ENCODE peak calls at places on chromosomes 5 and 9, in four cellular contexts. One of them, this sample, is unnamed.

GRCh38 chr5:102715405-102715804 is 39.7 kb upstream of the PAM start:
- DNase-seq in body of pancreas: no peak
- DNase-seq in dorsolateral prefrontal cortex: no peak
- DNase-seq in ovary: no peak
- DNase-seq in this sample: peak

GRCh38 chr9:125655691-125656410 is 51.2 kb downstream of the MAPKAP1 start:
- DNase-seq in body of pancreas: no peak
- DNase-seq in dorsolateral prefrontal cortex: no peak
- DNase-seq in ovary: no peak
- DNase-seq in this sample: no peak

GRCh38 chr5:74120585-74120984 is 494.6 kb downstream of the ARHGEF28 start:
- DNase-seq in body of pancreas: no peak
- DNase-seq in dorsolateral prefrontal cortex: no peak
- DNase-seq in ovary: no peak
- DNase-seq in this sample: no peak

GRCh38 chr5:151074557-151074956 is 6.3 kb downstream of the TNIP1 start:
- DNase-seq in body of pancreas: no peak
- DNase-seq in dorsolateral prefrontal cortex: no peak
- DNase-seq in ovary: no peak
- DNase-seq in this sample: no peak

GRCh38 chr5:157308826-157309465 is 43.0 kb downstream of the CYFIP2 start:
- DNase-seq in body of pancreas: no peak
- DNase-seq in dorsolateral prefrontal cortex: no peak
- DNase-seq in ovary: no peak
- DNase-seq in this sample: peak

GRCh38 chr5:106454651-106455415 is 1215.9 kb downstream of the EFNA5 start:
- DNase-seq in body of pancreas: no peak
- DNase-seq in dorsolateral prefrontal cortex: no peak
- DNase-seq in ovary: no peak
- DNase-seq in this sample: peak

GRCh38 chr5:132419517-132420468 is 50.3 kb downstream of the SLC22A5 start:
- DNase-seq in body of pancreas: peak
- DNase-seq in dorsolateral prefrontal cortex: peak
- DNase-seq in ovary: peak
- DNase-seq in this sample: peak

GRCh38 chr5:181189363-181189961 is 15.5 kb downstream of the TRIM7 start:
- DNase-seq in body of pancreas: peak
- DNase-seq in dorsolateral prefrontal cortex: peak
- DNase-seq in ovary: peak
- DNase-seq in this sample: no peak

GRCh38 chr9:105216440-105217178 is 27.8 kb upstream of the SLC44A1 start:
- DNase-seq in body of pancreas: no peak
- DNase-seq in dorsolateral prefrontal cortex: peak
- DNase-seq in ovary: no peak
- DNase-seq in this sample: no peak

GRCh38 chr5:582936-583635 is 29.1 kb upstream of the CEP72 start:
- DNase-seq in body of pancreas: no peak
- DNase-seq in dorsolateral prefrontal cortex: no peak
- DNase-seq in ovary: no peak
- DNase-seq in this sample: no peak

GRCh38 chr9:121824651-121825480 is 173.4 kb downstream of the DAB2IP start:
- DNase-seq in body of pancreas: no peak
- DNase-seq in dorsolateral prefrontal cortex: no peak
- DNase-seq in ovary: no peak
- DNase-seq in this sample: no peak

GRCh38 chr9:92980085-92980745 is 32.9 kb downstream of the FGD3 start:
- DNase-seq in body of pancreas: no peak
- DNase-seq in dorsolateral prefrontal cortex: no peak
- DNase-seq in ovary: no peak
- DNase-seq in this sample: no peak

GRCh38 chr5:24789631-24790354 is 145.0 kb upstream of the CDH10 start:
- DNase-seq in body of pancreas: no peak
- DNase-seq in dorsolateral prefrontal cortex: no peak
- DNase-seq in ovary: no peak
- DNase-seq in this sample: no peak

GRCh38 chr9:127970401-127971313 is 10.1 kb downstream of the EEIG1 start:
- DNase-seq in body of pancreas: no peak
- DNase-seq in dorsolateral prefrontal cortex: no peak
- DNase-seq in ovary: no peak
- DNase-seq in this sample: no peak

GRCh38 chr9:2622361-2623045 is 916 bp downstream of the VLDLR start:
- DNase-seq in body of pancreas: peak
- DNase-seq in dorsolateral prefrontal cortex: peak
- DNase-seq in ovary: peak
- DNase-seq in this sample: no peak

GRCh38 chr9:98610196-98610595 is 98.5 kb downstream of the GABBR2 start:
- DNase-seq in body of pancreas: no peak
- DNase-seq in dorsolateral prefrontal cortex: peak
- DNase-seq in ovary: no peak
- DNase-seq in this sample: no peak

GRCh38 chr5:6732634-6733410 is 19.6 kb downstream of the TENT4A start:
- DNase-seq in body of pancreas: no peak
- DNase-seq in dorsolateral prefrontal cortex: no peak
- DNase-seq in ovary: no peak
- DNase-seq in this sample: peak

GRCh38 chr5:115179068-115179958 is 9.6 kb upstream of the TRIM36 start:
- DNase-seq in body of pancreas: no peak
- DNase-seq in dorsolateral prefrontal cortex: peak
- DNase-seq in ovary: peak
- DNase-seq in this sample: no peak

GRCh38 chr9:33946779-33947535 is 101.7 kb downstream of the UBAP2 start:
- DNase-seq in body of pancreas: no peak
- DNase-seq in dorsolateral prefrontal cortex: no peak
- DNase-seq in ovary: no peak
- DNase-seq in this sample: peak

GRCh38 chr5:3389471-3390026 is 206.1 kb upstream of the IRX1 start:
- DNase-seq in body of pancreas: no peak
- DNase-seq in dorsolateral prefrontal cortex: no peak
- DNase-seq in ovary: no peak
- DNase-seq in this sample: no peak

GRCh38 chr5:31809037-31809910 is 170.3 kb downstream of the PDZD2 start:
- DNase-seq in body of pancreas: peak
- DNase-seq in dorsolateral prefrontal cortex: peak
- DNase-seq in ovary: peak
- DNase-seq in this sample: peak

GRCh38 chr5:174872271-174872670 is 147.9 kb downstream of the MSX2 start:
- DNase-seq in body of pancreas: no peak
- DNase-seq in dorsolateral prefrontal cortex: no peak
- DNase-seq in ovary: no peak
- DNase-seq in this sample: no peak

GRCh38 chr5:97425511-97425910 is 242.5 kb upstream of the RIOK2 start:
- DNase-seq in body of pancreas: no peak
- DNase-seq in dorsolateral prefrontal cortex: no peak
- DNase-seq in ovary: no peak
- DNase-seq in this sample: peak

GRCh38 chr9:7967851-7968250 is 168.3 kb upstream of the DMAC1 start:
- DNase-seq in body of pancreas: no peak
- DNase-seq in dorsolateral prefrontal cortex: no peak
- DNase-seq in ovary: no peak
- DNase-seq in this sample: no peak

GRCh38 chr9:138003485-138004190 is 126.1 kb downstream of the CACNA1B start:
- DNase-seq in body of pancreas: no peak
- DNase-seq in dorsolateral prefrontal cortex: no peak
- DNase-seq in ovary: no peak
- DNase-seq in this sample: no peak

GRCh38 chr9:37623267-37623666 is 27.5 kb upstream of the FRMPD1 start:
- DNase-seq in body of pancreas: no peak
- DNase-seq in dorsolateral prefrontal cortex: no peak
- DNase-seq in ovary: no peak
- DNase-seq in this sample: no peak

DNA sequence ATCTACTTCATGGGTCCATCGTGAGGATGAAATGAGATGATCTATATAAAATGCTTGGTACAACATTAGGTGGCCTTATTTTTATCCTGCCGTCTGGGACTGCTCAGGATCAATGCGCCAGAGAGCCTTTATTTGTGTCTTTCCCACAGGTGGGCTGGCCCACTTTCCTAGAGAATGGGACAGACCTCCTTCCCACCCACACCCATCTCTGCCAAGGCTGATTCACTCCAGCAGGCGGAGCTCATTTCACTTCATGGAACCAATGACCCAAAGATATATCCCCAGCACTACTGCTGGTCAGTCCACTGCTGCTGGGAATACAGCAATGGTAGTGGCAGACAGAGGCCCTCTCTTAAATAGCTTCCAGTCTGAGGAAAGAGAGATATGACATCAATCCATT is 35.7 kb downstream of the TGFBI start:
- DNase-seq in body of pancreas: no peak
- DNase-seq in dorsolateral prefrontal cortex: no peak
- DNase-seq in ovary: no peak
- DNase-seq in this sample: no peak
- TF ChIP-seq CTCF in body of pancreas: no peak
- TF ChIP-seq CTCF in dorsolateral prefrontal cortex: no peak
- TF ChIP-seq CTCF in ovary: no peak
- TF ChIP-seq CTCF in this sample: peak

DNA sequence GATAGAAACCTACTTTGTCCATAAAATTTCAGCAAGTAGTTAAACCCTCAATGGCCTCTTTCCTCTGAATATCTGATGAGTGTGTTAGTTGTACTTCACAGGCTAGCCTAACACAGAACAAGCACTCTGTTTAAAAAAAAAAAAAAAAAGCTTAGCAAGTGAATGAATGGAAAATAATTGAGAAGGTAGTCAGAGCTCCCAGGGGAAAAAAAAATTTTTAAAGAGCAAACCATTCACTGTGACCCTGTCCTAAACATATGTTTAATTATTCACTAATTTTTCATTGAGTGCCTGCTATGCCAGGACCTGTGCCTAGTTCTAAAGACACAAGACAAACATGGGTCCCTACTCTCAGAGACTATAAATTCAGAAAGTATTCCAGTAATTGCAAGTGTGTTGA is 69.3 kb downstream of the SH3RF2 start:
- DNase-seq in body of pancreas: no peak
- DNase-seq in dorsolateral prefrontal cortex: no peak
- DNase-seq in ovary: no peak
- DNase-seq in this sample: no peak
- H3K27ac ChIP-seq in body of pancreas: no peak
- H3K27ac ChIP-seq in dorsolateral prefrontal cortex: no peak
- H3K27ac ChIP-seq in ovary: no peak
- H3K27ac ChIP-seq in this sample: no peak

GRCh38 chr9:18109670-18110069 is 364.3 kb upstream of the ADAMTSL1 start:
- DNase-seq in body of pancreas: no peak
- DNase-seq in dorsolateral prefrontal cortex: no peak
- DNase-seq in ovary: no peak
- DNase-seq in this sample: no peak

DNA sequence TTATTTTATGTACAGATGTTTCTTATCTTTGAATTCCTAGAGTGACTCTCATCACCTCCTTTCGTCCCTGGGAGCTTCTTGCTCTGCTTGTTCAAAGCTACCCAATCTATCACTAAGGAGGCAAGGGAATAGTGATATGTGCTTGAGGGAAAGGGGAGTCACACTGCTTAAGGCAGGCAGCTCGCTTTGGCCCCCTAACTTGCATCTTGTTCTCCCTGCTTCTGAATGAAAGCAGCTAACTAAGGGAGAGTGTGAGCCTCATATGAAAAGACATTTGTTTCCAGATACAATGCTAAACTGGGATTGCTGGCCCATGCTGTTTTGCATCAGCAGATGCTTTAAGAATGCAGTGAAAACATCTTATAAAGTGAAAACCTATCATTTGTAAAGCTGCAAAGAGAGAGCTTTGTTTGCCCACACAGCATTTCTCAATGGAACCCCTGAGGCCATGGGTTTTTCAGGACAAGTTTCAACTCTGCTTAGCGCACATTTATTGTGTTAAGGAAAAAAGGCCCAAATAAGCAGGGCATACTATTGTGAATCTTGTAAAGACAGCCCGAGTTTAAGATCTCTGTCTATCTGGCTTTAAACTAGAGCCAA is 367.9 kb upstream of the ADAMTSL1 start:
- DNase-seq in body of pancreas: no peak
- DNase-seq in dorsolateral prefrontal cortex: no peak
- DNase-seq in ovary: no peak
- DNase-seq in this sample: no peak
- TF ChIP-seq CTCF in body of pancreas: no peak
- TF ChIP-seq CTCF in dorsolateral prefrontal cortex: no peak
- TF ChIP-seq CTCF in ovary: no peak
- TF ChIP-seq CTCF in this sample: no peak

GRCh38 chr9:134708672-134709038 is 67.1 kb downstream of the COL5A1 start:
- DNase-seq in body of pancreas: no peak
- DNase-seq in dorsolateral prefrontal cortex: no peak
- DNase-seq in ovary: no peak
- DNase-seq in this sample: no peak
- H3K27ac ChIP-seq in body of pancreas: no peak
- H3K27ac ChIP-seq in dorsolateral prefrontal cortex: no peak
- H3K27ac ChIP-seq in ovary: no peak
- H3K27ac ChIP-seq in this sample: no peak

GRCh38 chr5:137233726-137234125 is 265.4 kb downstream of the SPOCK1 start:
- DNase-seq in body of pancreas: no peak
- DNase-seq in dorsolateral prefrontal cortex: no peak
- DNase-seq in ovary: no peak
- DNase-seq in this sample: no peak

GRCh38 chr5:137231535-137231934 is 267.6 kb downstream of the SPOCK1 start:
- DNase-seq in body of pancreas: no peak
- DNase-seq in dorsolateral prefrontal cortex: no peak
- DNase-seq in ovary: no peak
- DNase-seq in this sample: no peak

GRCh38 chr5:137226081-137226480 is 273.0 kb downstream of the SPOCK1 start:
- DNase-seq in body of pancreas: no peak
- DNase-seq in dorsolateral prefrontal cortex: no peak
- DNase-seq in ovary: no peak
- DNase-seq in this sample: no peak

GRCh38 chr5:137223324-137224295 is 275.5 kb downstream of the SPOCK1 start:
- DNase-seq in body of pancreas: no peak
- DNase-seq in dorsolateral prefrontal cortex: no peak
- DNase-seq in ovary: no peak
- DNase-seq in this sample: no peak

DNA sequence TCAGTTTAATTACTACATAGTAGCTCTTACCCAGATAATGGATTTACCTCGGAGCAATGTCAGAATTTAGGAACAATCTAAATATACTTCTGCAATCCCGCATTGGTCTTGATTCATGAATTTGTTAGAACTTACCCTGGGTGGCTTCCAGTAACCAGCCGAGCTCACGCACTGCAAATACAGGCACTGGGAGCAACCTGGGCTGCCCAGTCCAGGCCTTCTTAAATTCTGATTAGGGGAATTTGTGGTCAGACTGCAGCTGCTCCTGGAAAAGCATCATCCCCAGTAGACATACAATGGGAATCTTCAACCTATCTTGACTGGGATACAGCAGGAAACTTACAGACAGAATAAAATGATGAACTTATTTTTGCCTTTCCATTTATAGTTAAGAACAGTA is 270.3 kb downstream of the SPOCK1 start:
- DNase-seq in body of pancreas: no peak
- DNase-seq in dorsolateral prefrontal cortex: no peak
- DNase-seq in ovary: no peak
- DNase-seq in this sample: no peak
- TF ChIP-seq CTCF in body of pancreas: no peak
- TF ChIP-seq CTCF in dorsolateral prefrontal cortex: no peak
- TF ChIP-seq CTCF in ovary: no peak
- TF ChIP-seq CTCF in this sample: no peak

This sample was measured in brain microvascular endothelial cell.